ENCODE peak calls at places on chromosomes 2 and 18, in seven cellular contexts. Q, W, D, N, Y, T and M are unnamed samples. For H3K9me3 and H3K36me3, the result is how much of the 10 kb centered on the place peaks cover.

GRCh38 chr18:8232791-8233190 is 376.4 kb upstream of the RAB12 start:
- DNase-seq in D (no peak), Q (no peak), W (no peak), Y (no peak), N (no peak), T (no peak), M (no peak)

GRCh38 chr2:235570256-235570655 is 76.4 kb downstream of the AGAP1 start:
- DNase-seq in W (no peak), N (no peak), D (no peak), T (no peak), Q (no peak), Y (no peak), M (no peak)

GRCh38 chr18:79781331-79781941 is 16.3 kb upstream of the KCNG2 start:
- DNase-seq in D (no peak), Y (no peak), W (no peak), N (peak), T (no peak), Q (no peak), M (no peak)

GRCh38 chr18:23485386-23485785 is 17.9 kb upstream of the RMC1 start:
- DNase-seq in D (no peak), Y (no peak), N (no peak), T (no peak), Q (no peak), W (no peak), M (no peak)

GRCh38 chr2:233080836-233081229 is 20.7 kb downstream of the INPP5D start:
- DNase-seq in N (no peak), Q (no peak), D (no peak), W (no peak), Y (no peak), T (no peak), M (no peak)

GRCh38 chr2:229032596-229033234 is 238.4 kb downstream of the PID1 start:
- DNase-seq in N (no peak), W (no peak), D (no peak), Y (no peak), T (no peak), Q (no peak), M (peak)

GRCh38 chr2:70767094-70767698 is 804 bp downstream of the ADD2 start:
- DNase-seq in N (no peak), W (no peak), Y (peak), Q (no peak), D (peak), T (no peak), M (peak)

GRCh38 chr2:128282246-128282975 is 36.3 kb downstream of the HS6ST1 start:
- DNase-seq in Y (no peak), W (no peak), Q (peak), D (no peak), N (no peak), T (no peak), M (no peak)

GRCh38 chr2:72103690-72104089 is 44.0 kb downstream of the CYP26B1 start:
- DNase-seq in Y (no peak), T (no peak), W (no peak), D (no peak), Q (no peak), N (no peak), M (no peak)

GRCh38 chr18:36672437-36673344 is 156.1 kb downstream of the TPGS2 start:
- DNase-seq in D (no peak), T (no peak), W (no peak), Q (peak), Y (no peak), N (no peak), M (no peak)

GRCh38 chr2:26846334-26846863 is 1.5 kb upstream of the DPYSL5 start:
- DNase-seq in Y (peak), N (peak), W (peak), D (peak), Q (peak), T (peak), M (peak)

GRCh38 chr2:152646775-152647174 is 70.5 kb downstream of the PRPF40A start:
- DNase-seq in Y (no peak), Q (no peak), W (no peak), N (no peak), T (no peak), D (no peak), M (peak)

GRCh38 chr2:223929575-223930001 is 15.5 kb downstream of the WDFY1 start:
- DNase-seq in Q (no peak), Y (no peak), T (no peak), W (no peak), N (no peak), D (peak), M (no peak)

GRCh38 chr2:196160101-196160500 is 11.3 kb downstream of the STK17B start:
- DNase-seq in Q (no peak), T (peak), W (no peak), Y (peak), N (peak), D (peak), M (peak)

GRCh38 chr2:160353166-160353565 is 140.4 kb downstream of the RBMS1 start:
- DNase-seq in Q (no peak), W (no peak), N (no peak), Y (no peak), T (no peak), D (peak), M (no peak)

GRCh38 chr2:225378984-225379383 is 20.5 kb upstream of the NYAP2 start:
- DNase-seq in N (no peak), Q (no peak), Y (no peak), T (no peak), D (no peak), W (no peak), M (no peak)

GRCh38 chr2:156321243-156321904 is 11.1 kb downstream of the NR4A2 start:
- DNase-seq in T (no peak), N (no peak), Q (no peak), D (peak), Y (peak), W (no peak), M (peak)

DNA sequence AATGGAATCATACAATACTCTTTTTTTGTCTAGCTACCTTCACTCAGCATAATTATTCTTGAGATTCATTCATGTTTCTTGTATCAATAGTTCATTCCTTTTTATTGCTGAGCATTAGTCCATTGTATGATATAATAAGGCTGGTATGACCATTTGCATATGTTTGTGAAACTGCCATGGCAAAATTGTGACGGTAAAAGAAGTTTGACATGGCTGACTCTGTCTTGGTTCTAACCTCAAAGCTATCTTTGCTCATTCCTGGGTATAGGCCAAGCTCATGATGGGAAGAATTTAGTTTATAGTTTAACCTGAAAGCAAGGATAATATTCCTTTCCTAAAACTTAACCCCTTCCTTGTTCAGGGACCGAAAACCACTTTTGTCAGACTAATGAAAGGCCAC is 46.4 kb downstream of the COMMD1 start:
- DNase-seq in N (no peak), D (no peak), T (no peak), W (no peak), Q (no peak), Y (no peak), M (no peak)
- H3K4me3 ChIP-seq in N (no peak), D (no peak), T (no peak), W (no peak), Q (no peak), Y (no peak), M (no peak)

GRCh38 chr18:77251730-77252050 is 2.0 kb downstream of the GALR1 start:
- DNase-seq in Y (no peak), W (no peak), N (no peak), D (no peak), Q (no peak), T (no peak), M (no peak)

GRCh38 chr18:77248873-77249582 is 620 bp upstream of the GALR1 start:
- DNase-seq in Y (peak), W (no peak), T (no peak), D (no peak), Q (no peak), N (no peak), M (no peak)

GRCh38 chr18:77250926-77251729 is 1.5 kb downstream of the GALR1 start:
- DNase-seq in Y (peak), T (no peak), Q (no peak), N (no peak), D (no peak), W (no peak), M (no peak)

GRCh38 chr18:77249583-77250500 is at the start of gene GALR1:
- DNase-seq in N (no peak), T (no peak), D (no peak), W (no peak), Y (peak), Q (no peak), M (peak)

GRCh38 chr18:77250501-77250925 is 865 bp downstream of the GALR1 start:
- DNase-seq in D (no peak), Q (no peak), W (no peak), Y (peak), T (no peak), N (no peak), M (no peak)
- H3K9me3 ChIP-seq in D (under half), Q (under half), W (under half), Y (under half), T (under half), N (under half), M (under half)

DNA sequence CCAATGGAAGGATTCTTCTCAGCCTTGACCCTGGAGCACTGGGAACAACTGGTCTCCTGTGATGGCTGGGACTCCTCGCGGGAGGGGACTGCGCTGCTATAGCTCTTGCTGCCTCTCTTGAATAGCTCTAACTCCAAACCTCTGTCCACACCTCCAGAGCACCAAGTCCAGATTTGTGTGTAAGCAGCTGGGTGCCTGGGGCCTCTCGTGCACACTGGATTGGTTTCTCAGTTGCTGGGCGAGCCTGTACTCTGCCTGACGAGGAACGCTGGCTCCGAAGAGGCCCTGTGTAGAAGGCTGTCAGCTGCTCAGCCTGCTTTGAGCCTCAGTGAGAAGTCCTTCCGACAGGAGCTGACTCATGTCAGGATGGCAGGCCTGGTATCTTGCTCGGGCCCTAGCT is 28.8 kb downstream of the LIPG start:
- DNase-seq in Q (no peak), T (no peak), D (no peak), N (no peak), W (no peak), Y (no peak), M (no peak)
- H3K36me3 ChIP-seq in Q (under half), T (under half), D (under half), N (under half), W (under half), Y (under half), M (under half)

GRCh38 chr2:140508756-140509155 is 1622.1 kb downstream of the LRP1B start:
- DNase-seq in D (no peak), W (no peak), N (no peak), T (no peak), Q (no peak), Y (no peak), M (no peak)

GRCh38 chr2:140498360-140498759 is 1632.5 kb downstream of the LRP1B start:
- DNase-seq in W (no peak), N (no peak), Q (no peak), Y (no peak), D (no peak), T (no peak), M (no peak)

GRCh38 chr2:140504596-140504995 is 1626.2 kb downstream of the LRP1B start:
- DNase-seq in Y (no peak), W (no peak), Q (no peak), N (no peak), D (no peak), T (no peak), M (no peak)

GRCh38 chr2:140506606-140507005 is 1624.2 kb downstream of the LRP1B start:
- DNase-seq in D (no peak), Y (no peak), W (no peak), T (no peak), Q (no peak), N (no peak), M (peak)

GRCh38 chr2:140502951-140503630 is 1627.7 kb downstream of the LRP1B start:
- DNase-seq in Q (no peak), T (no peak), D (no peak), Y (no peak), N (no peak), W (no peak), M (no peak)
- H3K4me3 ChIP-seq in Q (no peak), T (no peak), D (no peak), Y (no peak), N (no peak), W (no peak), M (peak)

GRCh38 chr2:89823556-89823955 is 1132.1 kb downstream of the RPIA start:
- DNase-seq in W (no peak), D (no peak), Q (no peak), N (no peak), T (no peak), Y (no peak), M (no peak)
- H3K9me3 ChIP-seq in W (under half), D (under half), Q (under half), N (half or more), T (under half), Y (half or more), M (half or more)

GRCh38 chr18:75265872-75266271 is 55.3 kb downstream of the TSHZ1 start:
- DNase-seq in N (no peak), Q (no peak), Y (no peak), D (no peak), T (no peak), W (no peak), M (no peak)

GRCh38 chr18:75267643-75268184 is 57.1 kb downstream of the TSHZ1 start:
- DNase-seq in W (no peak), Q (no peak), T (no peak), N (no peak), D (no peak), Y (no peak), M (no peak)

GRCh38 chr18:75269696-75270095 is 59.1 kb downstream of the TSHZ1 start:
- DNase-seq in N (no peak), W (no peak), Q (no peak), D (no peak), Y (no peak), T (no peak), M (no peak)

GRCh38 chr18:75268206-75268605 is 57.6 kb downstream of the TSHZ1 start:
- DNase-seq in Q (no peak), W (no peak), T (no peak), D (no peak), N (no peak), Y (no peak), M (no peak)

GRCh38 chr18:75269140-75269676 is 58.6 kb downstream of the TSHZ1 start:
- DNase-seq in N (no peak), T (no peak), Q (no peak), D (no peak), Y (no peak), W (no peak), M (no peak)
- H3K36me3 ChIP-seq in N (under half), T (under half), Q (under half), D (under half), Y (under half), W (under half), M (under half)

DNA sequence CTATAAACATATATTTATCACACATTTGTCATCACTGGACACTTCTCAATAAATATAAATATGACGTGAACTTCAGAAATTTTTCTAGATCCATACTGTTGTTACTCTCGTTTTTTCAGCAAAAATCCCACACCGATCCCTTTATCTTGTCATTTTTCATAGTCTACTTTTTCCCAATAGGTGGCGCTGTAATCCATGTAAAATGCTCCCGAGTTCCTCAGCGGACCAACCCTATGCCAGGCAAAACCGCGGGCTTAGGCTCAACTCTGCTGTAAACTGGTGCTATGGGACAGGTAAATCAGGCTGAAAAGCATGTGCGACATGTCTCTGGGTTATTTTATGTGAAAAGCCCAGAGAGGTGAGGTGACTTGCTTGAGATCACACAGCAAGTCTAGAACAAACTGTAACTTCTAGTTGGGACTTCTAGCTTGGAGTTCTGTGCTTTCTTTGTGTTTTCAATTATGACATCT is 104.0 kb downstream of the COBLL1 start:
- DNase-seq in Y (peak), W (peak), N (peak), T (no peak), Q (peak), D (peak), M (peak)
- H3K4me3 ChIP-seq in Y (no peak), W (no peak), N (no peak), T (no peak), Q (no peak), D (no peak), M (no peak)

GRCh38 chr2:16216555-16216938 is 276.2 kb downstream of the MYCN start:
- DNase-seq in Q (no peak), Y (peak), W (no peak), N (no peak), T (no peak), D (no peak), M (no peak)

GRCh38 chr2:16214861-16215260 is 274.5 kb downstream of the MYCN start:
- DNase-seq in N (no peak), D (no peak), T (no peak), Y (no peak), W (no peak), Q (no peak), M (no peak)

GRCh38 chr2:16212321-16212720 is 272.0 kb downstream of the MYCN start:
- DNase-seq in Y (no peak), D (no peak), Q (no peak), W (no peak), T (no peak), N (no peak), M (no peak)

GRCh38 chr2:16215892-16216554 is 275.7 kb downstream of the MYCN start:
- DNase-seq in N (peak), Q (no peak), Y (no peak), D (no peak), T (no peak), W (no peak), M (no peak)

GRCh38 chr2:16214391-16214790 is 274.0 kb downstream of the MYCN start:
- DNase-seq in Y (no peak), Q (no peak), T (no peak), N (no peak), W (no peak), D (no peak), M (no peak)
- H3K9me3 ChIP-seq in Y (under half), Q (under half), T (under half), N (under half), W (under half), D (under half), M (under half)

GRCh38 chr18:48963555-48964480 is 13.1 kb upstream of the SMAD7 start:
- DNase-seq in N (no peak), D (no peak), Y (no peak), Q (no peak), W (no peak), T (no peak), M (no peak)

GRCh38 chr18:48973731-48974130 is 23.0 kb upstream of the SMAD7 start:
- DNase-seq in Q (no peak), T (no peak), W (no peak), N (no peak), Y (no peak), D (no peak), M (no peak)

GRCh38 chr18:48966523-48966922 is 15.8 kb upstream of the SMAD7 start:
- DNase-seq in D (no peak), Q (no peak), W (no peak), T (no peak), N (no peak), Y (no peak), M (no peak)

GRCh38 chr18:48967545-48967944 is 16.8 kb upstream of the SMAD7 start:
- DNase-seq in N (no peak), Y (no peak), T (no peak), D (no peak), Q (no peak), W (no peak), M (no peak)

DNA sequence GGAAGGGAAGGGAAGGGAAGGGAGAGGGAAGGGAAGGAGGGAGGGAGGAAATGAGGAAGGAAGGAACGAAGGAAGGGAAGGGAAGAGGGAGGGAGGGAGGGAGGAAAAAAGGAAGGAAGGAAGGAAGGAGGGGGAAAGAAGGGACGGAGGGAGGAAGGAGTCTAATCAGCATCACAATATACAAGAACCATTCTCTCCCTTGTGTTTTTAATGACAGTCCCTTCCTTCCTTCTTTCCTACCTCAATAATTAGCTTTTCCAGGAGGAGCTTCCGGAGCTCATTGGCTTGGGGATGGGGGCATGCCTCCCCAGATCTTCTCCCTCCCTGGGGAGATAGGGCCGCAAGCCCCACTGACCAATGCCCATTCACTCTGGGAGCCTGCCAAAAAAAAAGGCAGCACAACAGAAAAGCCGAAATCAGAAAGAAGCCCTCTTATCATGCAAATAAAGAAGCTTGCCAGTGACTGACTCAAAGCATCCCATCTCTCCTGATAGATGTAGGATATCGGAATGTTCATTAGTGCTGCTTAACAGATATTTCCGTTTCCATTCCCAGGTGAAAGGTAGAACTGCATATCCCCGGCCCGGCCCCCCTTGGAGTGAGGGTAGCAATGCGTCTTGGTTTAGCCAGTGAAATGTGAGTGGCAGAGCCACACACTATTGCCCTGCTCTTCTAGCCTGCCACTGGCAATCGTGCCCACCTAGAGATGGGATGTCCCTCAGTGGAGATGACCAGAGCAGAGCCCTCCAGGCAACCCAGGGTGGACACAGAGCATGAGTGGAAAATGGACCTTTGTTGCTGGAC is 17.8 kb upstream of the SMAD7 start:
- DNase-seq in N (no peak), Y (no peak), T (no peak), Q (no peak), D (no peak), W (no peak), M (no peak)
- H3K36me3 ChIP-seq in N (under half), Y (under half), T (under half), Q (under half), D (under half), W (under half), M (under half)

DNA sequence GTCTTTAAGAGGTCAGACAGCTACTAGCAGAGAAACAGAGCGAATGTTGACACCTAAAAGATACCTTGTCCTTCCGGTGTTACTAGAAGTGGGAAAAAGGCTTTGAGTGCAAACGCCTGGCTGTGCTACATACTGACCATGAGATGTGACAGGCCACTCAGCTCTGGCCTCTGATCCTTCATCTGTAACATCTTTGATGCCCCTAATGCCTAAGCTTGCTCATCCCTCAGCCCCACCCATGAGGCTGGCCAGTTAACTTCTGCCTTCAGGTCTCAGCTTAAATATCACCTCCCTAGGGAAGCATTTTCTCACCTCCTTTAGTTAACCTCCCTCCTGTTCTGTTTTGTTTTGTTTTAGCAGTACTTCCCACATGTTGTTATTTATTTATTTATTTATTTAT is 15.9 kb downstream of the EPAS1 start:
- DNase-seq in D (no peak), N (no peak), Y (no peak), Q (no peak), W (no peak), T (no peak), M (no peak)
- H3K4me3 ChIP-seq in D (no peak), N (no peak), Y (no peak), Q (no peak), W (no peak), T (no peak), M (no peak)